ENCODE peak calls at places on chromosomes 16 and 17, in seven cellular contexts. One of them, this sample, is unnamed.

GRCh38 chr17:17635126-17635525 is 43.6 kb upstream of the PEMT start:
- DNase-seq in IMR-90: no peak
- DNase-seq in mesendoderm: no peak
- DNase-seq in H9: no peak
- DNase-seq in H1: no peak
- DNase-seq in neuronal stem cell: no peak
- DNase-seq in trophoblast cell: no peak
- DNase-seq in this sample: no peak

GRCh38 chr17:50539762-50540440 is 7.1 kb upstream of the SPATA20 start:
- DNase-seq in IMR-90: no peak
- DNase-seq in mesendoderm: no peak
- DNase-seq in H9: peak; percentile 89
- DNase-seq in H1: peak; percentile 67
- DNase-seq in neuronal stem cell: no peak
- DNase-seq in trophoblast cell: peak; percentile 71
- DNase-seq in this sample: no peak

GRCh38 chr16:70703041-70703834 is 17.4 kb upstream of the MTSS2 start:
- DNase-seq in IMR-90: peak; percentile 94
- DNase-seq in mesendoderm: peak; percentile 88
- DNase-seq in H9: peak; percentile 68
- DNase-seq in H1: no peak
- DNase-seq in neuronal stem cell: no peak
- DNase-seq in trophoblast cell: peak; percentile 98
- DNase-seq in this sample: peak; percentile 94

GRCh38 chr17:19384723-19385391 is 2.1 kb downstream of the MFAP4 start:
- DNase-seq in IMR-90: peak; percentile 91
- DNase-seq in mesendoderm: peak; percentile 53
- DNase-seq in H9: no peak
- DNase-seq in H1: no peak
- DNase-seq in neuronal stem cell: no peak
- DNase-seq in trophoblast cell: no peak
- DNase-seq in this sample: peak; percentile 75

GRCh38 chr17:41474863-41475262 is 6.1 kb downstream of the KRT35 start:
- DNase-seq in IMR-90: no peak
- DNase-seq in mesendoderm: no peak
- DNase-seq in H9: no peak
- DNase-seq in H1: no peak
- DNase-seq in neuronal stem cell: no peak
- DNase-seq in trophoblast cell: no peak
- DNase-seq in this sample: no peak

GRCh38 chr16:74842413-74842812 is 67.8 kb upstream of the FA2H start:
- DNase-seq in IMR-90: no peak
- DNase-seq in mesendoderm: no peak
- DNase-seq in H9: no peak
- DNase-seq in H1: no peak
- DNase-seq in neuronal stem cell: no peak
- DNase-seq in trophoblast cell: peak; percentile 10
- DNase-seq in this sample: no peak

GRCh38 chr17:81232616-81233241 is 6.1 kb downstream of the TEPSIN start:
- DNase-seq in IMR-90: no peak
- DNase-seq in mesendoderm: no peak
- DNase-seq in H9: no peak
- DNase-seq in H1: no peak
- DNase-seq in neuronal stem cell: no peak
- DNase-seq in trophoblast cell: no peak
- DNase-seq in this sample: no peak

GRCh38 chr16:85072947-85073346 is 39.3 kb downstream of the CIBAR2 start:
- DNase-seq in IMR-90: peak; percentile 90
- DNase-seq in mesendoderm: no peak
- DNase-seq in H9: no peak
- DNase-seq in H1: no peak
- DNase-seq in neuronal stem cell: no peak
- DNase-seq in trophoblast cell: no peak
- DNase-seq in this sample: no peak

GRCh38 chr16:1309888-1310831 is 724 bp downstream of the UBE2I start:
- DNase-seq in IMR-90: peak; percentile 45
- DNase-seq in mesendoderm: no peak
- DNase-seq in H9: no peak
- DNase-seq in H1: no peak
- DNase-seq in neuronal stem cell: no peak
- DNase-seq in trophoblast cell: no peak
- DNase-seq in this sample: peak; percentile 54

GRCh38 chr16:86151372-86151950 is 252.5 kb downstream of the IRF8 start:
- DNase-seq in IMR-90: no peak
- DNase-seq in mesendoderm: no peak
- DNase-seq in H9: no peak
- DNase-seq in H1: no peak
- DNase-seq in neuronal stem cell: no peak
- DNase-seq in trophoblast cell: no peak
- DNase-seq in this sample: no peak

GRCh38 chr16:86019446-86020047 is 120.6 kb downstream of the IRF8 start:
- DNase-seq in IMR-90: no peak
- DNase-seq in mesendoderm: peak; percentile 59
- DNase-seq in H9: peak; percentile 66
- DNase-seq in H1: peak; percentile 88
- DNase-seq in neuronal stem cell: no peak
- DNase-seq in trophoblast cell: peak; percentile 6
- DNase-seq in this sample: no peak

GRCh38 chr17:7015587-7016020 is 3.2 kb downstream of the RNASEK start:
- DNase-seq in IMR-90: no peak
- DNase-seq in mesendoderm: no peak
- DNase-seq in H9: no peak
- DNase-seq in H1: no peak
- DNase-seq in neuronal stem cell: no peak
- DNase-seq in trophoblast cell: no peak
- DNase-seq in this sample: no peak

GRCh38 chr17:7019839-7020519 is 2.9 kb upstream of the BCL6B start:
- DNase-seq in IMR-90: peak; percentile 23
- DNase-seq in mesendoderm: peak; percentile 87
- DNase-seq in H9: peak; percentile 76
- DNase-seq in H1: peak; percentile 69
- DNase-seq in neuronal stem cell: no peak
- DNase-seq in trophoblast cell: peak; percentile 62
- DNase-seq in this sample: peak; percentile 54

GRCh38 chr16:84839956-84840355 is 20.2 kb downstream of the CRISPLD2 start:
- DNase-seq in IMR-90: peak; percentile 86
- DNase-seq in mesendoderm: peak; percentile 63
- DNase-seq in H9: no peak
- DNase-seq in H1: no peak
- DNase-seq in neuronal stem cell: no peak
- DNase-seq in trophoblast cell: no peak
- DNase-seq in this sample: peak; percentile 86

GRCh38 chr16:22098538-22099255 is 6.4 kb downstream of the VWA3A start:
- DNase-seq in IMR-90: peak; percentile 44
- DNase-seq in mesendoderm: peak; percentile 84
- DNase-seq in H9: no peak
- DNase-seq in H1: no peak
- DNase-seq in neuronal stem cell: peak; percentile 36
- DNase-seq in trophoblast cell: peak; percentile 67
- DNase-seq in this sample: peak; percentile 64

GRCh38 chr16:87499189-87499486 is 6.3 kb upstream of the ZCCHC14 start:
- DNase-seq in IMR-90: peak; percentile 82
- DNase-seq in mesendoderm: no peak
- DNase-seq in H9: no peak
- DNase-seq in H1: no peak
- DNase-seq in neuronal stem cell: no peak
- DNase-seq in trophoblast cell: no peak
- DNase-seq in this sample: peak; percentile 59

GRCh38 chr17:74836691-74837467 is 22.8 kb downstream of the GRIN2C start:
- DNase-seq in IMR-90: no peak
- DNase-seq in mesendoderm: no peak
- DNase-seq in H9: no peak
- DNase-seq in H1: no peak
- DNase-seq in neuronal stem cell: no peak
- DNase-seq in trophoblast cell: no peak
- DNase-seq in this sample: no peak

GRCh38 chr17:28849281-28849680 is 5.5 kb upstream of the ERAL1 start:
- DNase-seq in IMR-90: no peak
- DNase-seq in mesendoderm: peak; percentile 32
- DNase-seq in H9: no peak
- DNase-seq in H1: no peak
- DNase-seq in neuronal stem cell: no peak
- DNase-seq in trophoblast cell: no peak
- DNase-seq in this sample: no peak

GRCh38 chr16:69706975-69707340 is 19.4 kb downstream of the NQO1 start:
- DNase-seq in IMR-90: no peak
- DNase-seq in mesendoderm: no peak
- DNase-seq in H9: no peak
- DNase-seq in H1: peak; percentile 13
- DNase-seq in neuronal stem cell: no peak
- DNase-seq in trophoblast cell: no peak
- DNase-seq in this sample: no peak

DNA sequence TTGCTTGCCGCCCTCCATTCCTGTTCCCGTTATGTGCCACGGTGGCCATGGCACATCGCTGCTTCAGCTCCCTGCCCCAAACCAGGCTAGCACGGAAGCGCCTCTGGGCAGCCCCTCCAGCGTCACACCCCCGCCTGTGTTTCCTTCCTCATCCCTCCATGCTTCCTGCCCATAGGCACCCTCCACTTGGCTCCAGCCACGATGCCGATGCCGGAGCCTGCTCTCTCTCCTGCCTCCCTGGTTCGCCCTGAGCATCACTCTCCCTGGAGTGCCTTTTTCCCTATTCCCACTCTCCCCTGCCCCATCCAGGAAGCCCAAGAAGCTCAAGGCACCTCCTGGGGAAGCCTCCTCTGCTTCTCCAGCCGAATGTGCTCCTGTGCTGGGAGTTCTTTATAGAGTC is 3.2 kb upstream of the ARHGAP23 start:
- DNase-seq in IMR-90: no peak
- DNase-seq in mesendoderm: no peak
- DNase-seq in H9: peak; percentile 43
- DNase-seq in H1: no peak
- DNase-seq in neuronal stem cell: no peak
- DNase-seq in trophoblast cell: no peak
- DNase-seq in this sample: no peak
- H2BK120ac ChIP-seq in IMR-90: peak overlapping the region; percentile 81
- H2BK120ac ChIP-seq in mesendoderm: no peak overlapping the region
- H2BK120ac ChIP-seq in H9: no peak overlapping the region
- H2BK120ac ChIP-seq in H1: no peak overlapping the region
- H2BK120ac ChIP-seq in neuronal stem cell: no peak overlapping the region
- H2BK120ac ChIP-seq in trophoblast cell: no peak overlapping the region
- H2BK120ac ChIP-seq in this sample: no peak overlapping the region

GRCh38 chr16:72560617-72561016 is 388.7 kb upstream of the PMFBP1 start:
- DNase-seq in IMR-90: no peak
- DNase-seq in mesendoderm: no peak
- DNase-seq in H9: no peak
- DNase-seq in H1: no peak
- DNase-seq in neuronal stem cell: no peak
- DNase-seq in trophoblast cell: no peak
- DNase-seq in this sample: peak; percentile 10

GRCh38 chr16:72569677-72570076 is 397.7 kb upstream of the PMFBP1 start:
- DNase-seq in IMR-90: no peak
- DNase-seq in mesendoderm: peak; percentile 16
- DNase-seq in H9: no peak
- DNase-seq in H1: no peak
- DNase-seq in neuronal stem cell: no peak
- DNase-seq in trophoblast cell: no peak
- DNase-seq in this sample: no peak

GRCh38 chr16:72568502-72568901 is 396.5 kb upstream of the PMFBP1 start:
- DNase-seq in IMR-90: no peak
- DNase-seq in mesendoderm: peak; percentile 13
- DNase-seq in H9: no peak
- DNase-seq in H1: no peak
- DNase-seq in neuronal stem cell: no peak
- DNase-seq in trophoblast cell: no peak
- DNase-seq in this sample: no peak

GRCh38 chr16:72566174-72566573 is 394.2 kb upstream of the PMFBP1 start:
- DNase-seq in IMR-90: no peak
- DNase-seq in mesendoderm: no peak
- DNase-seq in H9: no peak
- DNase-seq in H1: no peak
- DNase-seq in neuronal stem cell: no peak
- DNase-seq in trophoblast cell: no peak
- DNase-seq in this sample: no peak

DNA sequence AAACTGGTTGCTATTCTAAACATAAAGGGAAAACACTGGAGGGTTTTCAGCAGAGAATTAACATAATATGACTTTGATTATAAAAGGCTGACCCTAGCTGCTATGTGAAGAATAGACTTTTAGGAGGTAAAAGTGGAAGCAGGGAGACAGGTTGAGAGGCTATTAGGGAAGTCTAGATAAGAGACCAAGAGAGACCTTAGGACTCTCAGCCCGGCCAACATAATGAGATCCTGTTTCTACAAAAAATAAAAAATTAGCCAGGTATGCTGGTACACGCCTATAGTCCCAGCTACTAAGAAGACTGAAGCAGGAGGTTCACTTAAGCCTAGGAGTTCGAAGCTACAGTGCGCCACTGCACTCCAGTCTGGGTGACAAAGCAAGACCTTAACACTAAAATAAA is 393.2 kb upstream of the PMFBP1 start:
- DNase-seq in IMR-90: no peak
- DNase-seq in mesendoderm: no peak
- DNase-seq in H9: no peak
- DNase-seq in H1: no peak
- DNase-seq in neuronal stem cell: no peak
- DNase-seq in trophoblast cell: no peak
- DNase-seq in this sample: no peak
- H2BK5ac ChIP-seq in IMR-90: no peak overlapping the region
- H2BK5ac ChIP-seq in mesendoderm: no peak overlapping the region
- H2BK5ac ChIP-seq in H9: no peak overlapping the region
- H2BK5ac ChIP-seq in H1: no peak overlapping the region
- H2BK5ac ChIP-seq in neuronal stem cell: no peak overlapping the region
- H2BK5ac ChIP-seq in trophoblast cell: no peak overlapping the region
- H2BK5ac ChIP-seq in this sample: no peak overlapping the region

DNA sequence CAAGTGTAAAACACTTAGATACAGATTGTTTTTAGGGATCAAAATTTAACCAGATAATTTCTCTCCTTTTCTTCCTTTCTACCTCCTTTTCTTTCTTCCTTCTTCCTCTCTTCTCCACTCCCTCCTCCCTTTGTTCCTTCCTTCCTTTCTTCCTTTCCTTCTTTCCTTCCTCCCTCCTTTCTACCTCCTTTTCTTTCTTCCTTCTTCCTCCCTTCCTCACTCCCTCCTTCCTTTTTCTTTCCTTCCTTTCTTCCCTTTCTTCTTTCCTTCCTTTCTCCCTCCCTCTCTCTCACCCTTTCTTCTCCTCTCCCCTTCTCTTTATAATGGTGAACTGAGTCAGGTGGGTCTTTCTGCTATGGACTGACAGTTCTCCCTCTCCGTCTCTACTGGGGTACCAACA is 397.5 kb upstream of the CDH11 start:
- DNase-seq in IMR-90: no peak
- DNase-seq in mesendoderm: no peak
- DNase-seq in H9: no peak
- DNase-seq in H1: no peak
- DNase-seq in neuronal stem cell: no peak
- DNase-seq in trophoblast cell: no peak
- DNase-seq in this sample: no peak
- H2BK120ac ChIP-seq in IMR-90: no peak overlapping the region
- H2BK120ac ChIP-seq in mesendoderm: no peak overlapping the region
- H2BK120ac ChIP-seq in H9: no peak overlapping the region
- H2BK120ac ChIP-seq in H1: no peak overlapping the region
- H2BK120ac ChIP-seq in neuronal stem cell: no peak overlapping the region
- H2BK120ac ChIP-seq in trophoblast cell: no peak overlapping the region
- H2BK120ac ChIP-seq in this sample: no peak overlapping the region

DNA sequence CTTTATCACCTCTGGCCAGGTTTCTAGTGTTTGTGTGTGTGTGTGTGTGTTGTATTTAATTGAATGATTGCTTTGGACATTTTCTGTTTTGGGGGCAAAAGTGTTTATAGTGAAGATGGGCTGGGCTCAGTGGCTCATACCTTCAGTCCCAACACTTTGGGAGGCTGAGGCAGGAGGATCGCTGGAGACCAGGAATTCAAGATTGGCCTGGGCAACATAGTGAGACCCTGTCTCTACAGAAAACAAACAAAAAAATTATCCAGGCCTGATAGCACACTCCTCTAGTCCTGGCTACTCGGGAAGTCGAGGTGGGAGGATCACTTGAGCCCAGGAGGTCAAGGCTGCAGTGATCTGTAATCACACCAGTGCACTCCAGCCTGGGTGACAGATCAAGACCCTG is 37.5 kb downstream of the RPA1 start:
- DNase-seq in IMR-90: no peak
- DNase-seq in mesendoderm: no peak
- DNase-seq in H9: no peak
- DNase-seq in H1: no peak
- DNase-seq in neuronal stem cell: no peak
- DNase-seq in trophoblast cell: no peak
- DNase-seq in this sample: no peak
- H2BK5ac ChIP-seq in IMR-90: no peak overlapping the region
- H2BK5ac ChIP-seq in mesendoderm: no peak overlapping the region
- H2BK5ac ChIP-seq in H9: no peak overlapping the region
- H2BK5ac ChIP-seq in H1: no peak overlapping the region
- H2BK5ac ChIP-seq in neuronal stem cell: no peak overlapping the region
- H2BK5ac ChIP-seq in trophoblast cell: no peak overlapping the region
- H2BK5ac ChIP-seq in this sample: no peak overlapping the region

This sample was measured in mesenchymal stem cell.